ENCODE peak calls at places on chromosomes 5 and 9, in four cellular contexts. P, U, C and H are unnamed samples.

GRCh38 chr9:69121155-69122085 is 52.7 kb upstream of the TJP2 start:
- DNase-seq in P (peak), U (peak), C (no peak), H (peak)

GRCh38 chr9:109254317-109254716 is 66.5 kb downstream of the EPB41L4B start:
- DNase-seq in P (no peak), U (peak), C (no peak), H (no peak)

GRCh38 chr9:96501981-96502833 is 52.2 kb downstream of the HABP4 start:
- DNase-seq in P (no peak), U (no peak), C (no peak), H (no peak)

GRCh38 chr5:122078116-122078865 is at the start of gene LOX:
- DNase-seq in P (no peak), U (peak), C (no peak), H (no peak)

GRCh38 chr5:69531010-69531785 is 28.8 kb upstream of the GTF2H2C start:
- DNase-seq in P (no peak), U (no peak), C (no peak), H (no peak)

GRCh38 chr5:1550287-1551076 is 26.7 kb upstream of the LPCAT1 start:
- DNase-seq in P (peak), U (no peak), C (no peak), H (no peak)

GRCh38 chr9:85872444-85872843 is 68.5 kb upstream of the NAA35 start:
- DNase-seq in P (no peak), U (no peak), C (no peak), H (no peak)

GRCh38 chr9:134283111-134283515 is 43.1 kb upstream of the RXRA start:
- DNase-seq in P (no peak), U (peak), C (no peak), H (peak)

GRCh38 chr5:135203593-135204036 is 169.6 kb upstream of the PITX1 start:
- DNase-seq in P (no peak), U (no peak), C (no peak), H (no peak)

GRCh38 chr5:33470544-33470943 is 29.8 kb downstream of the TARS1 start:
- DNase-seq in P (no peak), U (no peak), C (no peak), H (no peak)

GRCh38 chr5:5078009-5078897 is 61.9 kb upstream of the ADAMTS16 start:
- DNase-seq in P (no peak), U (no peak), C (no peak), H (no peak)

GRCh38 chr9:81391457-81391825 is 297.9 kb downstream of the TLE1 start:
- DNase-seq in P (no peak), U (peak), C (no peak), H (no peak)

GRCh38 chr9:15936316-15936869 is 383.6 kb downstream of the CCDC171 start:
- DNase-seq in P (no peak), U (no peak), C (no peak), H (no peak)

GRCh38 chr5:93532370-93532769 is 48.6 kb downstream of the NR2F1-AS1 start:
- DNase-seq in P (no peak), U (peak), C (no peak), H (peak)

GRCh38 chr9:137116728-137117127 is 2.2 kb upstream of the DPP7 start:
- DNase-seq in P (no peak), U (no peak), C (no peak), H (no peak)
- H3K27ac ChIP-seq in P (no peak), U (peak), C (no peak), H (no peak)

DNA sequence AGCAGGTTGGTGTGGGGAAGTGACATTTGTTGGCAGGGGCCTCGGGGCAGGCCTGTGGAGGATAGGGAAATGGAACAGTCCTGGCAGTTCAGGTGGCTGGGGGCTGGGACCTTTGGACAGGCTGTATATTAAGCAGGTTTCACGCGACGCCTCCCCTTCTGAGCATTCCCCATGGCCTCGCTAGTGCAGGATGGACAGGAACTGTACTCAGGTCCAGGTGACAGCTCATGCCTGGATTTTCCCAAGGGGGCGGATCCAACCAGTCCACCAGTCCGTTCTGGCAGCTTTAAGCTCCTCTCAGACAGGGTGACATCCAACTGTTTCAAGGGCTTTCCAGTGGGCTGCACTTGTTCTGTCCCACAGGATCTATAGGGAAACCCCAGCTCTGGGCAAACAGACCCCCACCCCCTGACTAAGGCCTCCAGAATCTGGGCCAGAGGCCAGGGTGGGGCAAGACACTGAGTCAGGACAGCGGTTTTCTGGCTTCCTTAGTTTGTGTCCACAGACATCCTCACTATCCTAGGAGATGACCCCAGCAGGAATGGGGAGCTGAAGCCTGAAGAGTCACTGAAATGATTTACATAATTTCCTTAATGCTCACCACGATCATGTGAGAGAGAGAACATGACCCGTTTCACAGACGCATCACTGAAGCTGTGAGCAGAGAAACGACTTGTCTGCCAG is 20.9 kb downstream of the CSF2 start:
- DNase-seq in P (peak), U (peak), C (no peak), H (no peak)
- H3K27ac ChIP-seq in P (no peak), U (peak), C (no peak), H (no peak)

GRCh38 chr9:100730126-100730525 is 152.2 kb downstream of the CAVIN4 start:
- DNase-seq in P (no peak), U (no peak), C (no peak), H (peak)
- H3K27ac ChIP-seq in P (no peak), U (no peak), C (no peak), H (no peak)

GRCh38 chr9:127144670-127145458 is 22.4 kb upstream of the ANGPTL2 start:
- DNase-seq in P (no peak), U (no peak), C (no peak), H (no peak)
- H3K27ac ChIP-seq in P (peak), U (no peak), C (no peak), H (no peak)

DNA sequence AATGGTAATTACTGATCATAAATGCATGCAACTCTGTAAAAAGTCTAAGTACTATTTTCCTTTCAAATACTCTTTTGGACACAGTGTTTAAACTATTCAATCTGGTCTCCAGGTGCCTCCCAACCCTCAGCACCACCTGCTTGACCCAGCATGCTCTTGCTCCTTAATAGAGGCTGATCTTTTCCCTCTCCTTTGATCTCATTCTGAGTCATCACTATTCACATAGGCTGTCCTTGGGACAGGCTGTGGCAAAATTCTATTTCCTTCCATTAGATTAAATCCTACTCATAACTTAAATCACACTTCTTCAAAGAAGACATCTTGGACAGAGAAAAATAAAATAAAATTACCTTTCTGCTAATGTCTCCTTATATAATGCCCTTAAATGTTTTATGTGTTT is 199.4 kb upstream of the ST8SIA4 start:
- DNase-seq in P (no peak), U (peak), C (no peak), H (no peak)
- H3K27ac ChIP-seq in P (no peak), U (no peak), C (no peak), H (no peak)

GRCh38 chr5:17218353-17219005 is 1.0 kb downstream of the BASP1 start:
- DNase-seq in P (peak), U (peak), C (no peak), H (no peak)

GRCh38 chr5:17217421-17218352 is at the start of gene BASP1:
- DNase-seq in P (peak), U (peak), C (peak), H (no peak)

GRCh38 chr5:17219431-17219830 is 2.0 kb downstream of the BASP1 start:
- DNase-seq in P (no peak), U (no peak), C (no peak), H (no peak)

GRCh38 chr5:17216974-17217325 is 481 bp upstream of the BASP1 start:
- DNase-seq in P (peak), U (peak), C (no peak), H (peak)

GRCh38 chr5:17219006-17219422 is 1.6 kb downstream of the BASP1 start:
- DNase-seq in P (peak), U (peak), C (no peak), H (no peak)
- H3K27ac ChIP-seq in P (peak), U (peak), C (no peak), H (no peak)

GRCh38 chr9:130043654-130044623 is 950 bp upstream of the FNBP1 start:
- DNase-seq in P (peak), U (no peak), C (no peak), H (peak)
- H3K27ac ChIP-seq in P (peak), U (peak), C (peak), H (peak)